ENCODE peak calls at places on chromosome 15, in eight cellular contexts. One of them, this sample, is unnamed.
A peak's percentile ranks its signal among the peaks of the same experiment; 100 is the strongest.

GRCh38 chr15:65613365-65613764 is 2.4 kb upstream of the INTS14 start:
- DNase-seq in fibroblast of the aortic adventitia: no peak
- DNase-seq in AG10803: no peak
- DNase-seq in HFF-Myc: no peak
- DNase-seq in right lobe of liver: no peak
- DNase-seq in fibroblast of lung: no peak
- DNase-seq in GM13977: no peak
- DNase-seq in WTC11: no peak
- DNase-seq in this sample: no peak

GRCh38 chr15:95799286-95800187 is 531.0 kb upstream of the NR2F2 start:
- DNase-seq in fibroblast of the aortic adventitia: peak; percentile 76
- DNase-seq in AG10803: peak; percentile 40
- DNase-seq in HFF-Myc: peak; percentile 14
- DNase-seq in right lobe of liver: no peak
- DNase-seq in fibroblast of lung: peak; percentile 92
- DNase-seq in GM13977: no peak
- DNase-seq in WTC11: no peak
- DNase-seq in this sample: peak; percentile 8

GRCh38 chr15:94131875-94132274 is 99.5 kb upstream of the MCTP2 start:
- DNase-seq in fibroblast of the aortic adventitia: peak; percentile 13
- DNase-seq in AG10803: no peak
- DNase-seq in HFF-Myc: no peak
- DNase-seq in right lobe of liver: no peak
- DNase-seq in fibroblast of lung: no peak
- DNase-seq in GM13977: no peak
- DNase-seq in WTC11: no peak
- DNase-seq in this sample: no peak

GRCh38 chr15:75397494-75397893 is 29.1 kb upstream of the MAN2C1 start:
- DNase-seq in fibroblast of the aortic adventitia: no peak
- DNase-seq in AG10803: peak; percentile 33
- DNase-seq in HFF-Myc: no peak
- DNase-seq in right lobe of liver: no peak
- DNase-seq in fibroblast of lung: peak; percentile 55
- DNase-seq in GM13977: no peak
- DNase-seq in WTC11: no peak
- DNase-seq in this sample: no peak

GRCh38 chr15:69663982-69664381 is 211.4 kb downstream of the RPLP1 start:
- DNase-seq in fibroblast of the aortic adventitia: no peak
- DNase-seq in AG10803: no peak
- DNase-seq in HFF-Myc: no peak
- DNase-seq in right lobe of liver: no peak
- DNase-seq in fibroblast of lung: no peak
- DNase-seq in GM13977: no peak
- DNase-seq in WTC11: no peak
- DNase-seq in this sample: no peak

GRCh38 chr15:40992241-40992741 is 39.0 kb downstream of the CHAC1 start:
- DNase-seq in fibroblast of the aortic adventitia: peak; percentile 21
- DNase-seq in AG10803: peak; percentile 30
- DNase-seq in HFF-Myc: no peak
- DNase-seq in right lobe of liver: no peak
- DNase-seq in fibroblast of lung: peak; percentile 36
- DNase-seq in GM13977: no peak
- DNase-seq in WTC11: no peak
- DNase-seq in this sample: no peak

GRCh38 chr15:56813995-56814394 is 80.7 kb upstream of the ZNF280D start:
- DNase-seq in fibroblast of the aortic adventitia: no peak
- DNase-seq in AG10803: peak; percentile 50
- DNase-seq in HFF-Myc: no peak
- DNase-seq in right lobe of liver: no peak
- DNase-seq in fibroblast of lung: no peak
- DNase-seq in GM13977: no peak
- DNase-seq in WTC11: no peak
- DNase-seq in this sample: no peak

GRCh38 chr15:45991863-45992262 is 357.0 kb downstream of the SQOR start:
- DNase-seq in fibroblast of the aortic adventitia: no peak
- DNase-seq in AG10803: no peak
- DNase-seq in HFF-Myc: no peak
- DNase-seq in right lobe of liver: no peak
- DNase-seq in fibroblast of lung: no peak
- DNase-seq in GM13977: no peak
- DNase-seq in WTC11: no peak
- DNase-seq in this sample: no peak

GRCh38 chr15:65077981-65078352 is 1.4 kb downstream of the KBTBD13 start:
- DNase-seq in fibroblast of the aortic adventitia: peak; percentile 60
- DNase-seq in AG10803: peak; percentile 55
- DNase-seq in HFF-Myc: no peak
- DNase-seq in right lobe of liver: peak; percentile 62
- DNase-seq in fibroblast of lung: peak; percentile 41
- DNase-seq in GM13977: peak; percentile 63
- DNase-seq in WTC11: peak; percentile 86
- DNase-seq in this sample: peak; percentile 97

GRCh38 chr15:31447893-31448634 is 121.4 kb downstream of the KLF13 start:
- DNase-seq in fibroblast of the aortic adventitia: no peak
- DNase-seq in AG10803: no peak
- DNase-seq in HFF-Myc: no peak
- DNase-seq in right lobe of liver: no peak
- DNase-seq in fibroblast of lung: no peak
- DNase-seq in GM13977: no peak
- DNase-seq in WTC11: no peak
- DNase-seq in this sample: peak; percentile 58

GRCh38 chr15:31446546-31446945 is 119.9 kb downstream of the KLF13 start:
- DNase-seq in fibroblast of the aortic adventitia: no peak
- DNase-seq in AG10803: no peak
- DNase-seq in HFF-Myc: no peak
- DNase-seq in right lobe of liver: no peak
- DNase-seq in fibroblast of lung: no peak
- DNase-seq in GM13977: no peak
- DNase-seq in WTC11: no peak
- DNase-seq in this sample: no peak

GRCh38 chr15:31448635-31448979 is 122.0 kb downstream of the KLF13 start:
- DNase-seq in fibroblast of the aortic adventitia: no peak
- DNase-seq in AG10803: no peak
- DNase-seq in HFF-Myc: no peak
- DNase-seq in right lobe of liver: no peak
- DNase-seq in fibroblast of lung: no peak
- DNase-seq in GM13977: no peak
- DNase-seq in WTC11: no peak
- DNase-seq in this sample: no peak

GRCh38 chr15:31442203-31443090 is 115.8 kb downstream of the KLF13 start:
- DNase-seq in fibroblast of the aortic adventitia: peak; percentile 89
- DNase-seq in AG10803: peak; percentile 97
- DNase-seq in HFF-Myc: peak; percentile 48
- DNase-seq in right lobe of liver: no peak
- DNase-seq in fibroblast of lung: peak; percentile 89
- DNase-seq in GM13977: no peak
- DNase-seq in WTC11: no peak
- DNase-seq in this sample: peak; percentile 97

GRCh38 chr15:31444844-31445243 is 118.2 kb downstream of the KLF13 start:
- DNase-seq in fibroblast of the aortic adventitia: no peak
- DNase-seq in AG10803: no peak
- DNase-seq in HFF-Myc: no peak
- DNase-seq in right lobe of liver: no peak
- DNase-seq in fibroblast of lung: no peak
- DNase-seq in GM13977: no peak
- DNase-seq in WTC11: no peak
- DNase-seq in this sample: no peak
- TF ChIP-seq CTCF in fibroblast of the aortic adventitia: no peak
- TF ChIP-seq CTCF in AG10803: no peak
- TF ChIP-seq CTCF in HFF-Myc: no peak
- TF ChIP-seq CTCF in right lobe of liver: no peak
- TF ChIP-seq CTCF in fibroblast of lung: no peak
- TF ChIP-seq CTCF in GM13977: no peak
- TF ChIP-seq CTCF in WTC11: no peak
- TF ChIP-seq CTCF in this sample: no peak

DNA sequence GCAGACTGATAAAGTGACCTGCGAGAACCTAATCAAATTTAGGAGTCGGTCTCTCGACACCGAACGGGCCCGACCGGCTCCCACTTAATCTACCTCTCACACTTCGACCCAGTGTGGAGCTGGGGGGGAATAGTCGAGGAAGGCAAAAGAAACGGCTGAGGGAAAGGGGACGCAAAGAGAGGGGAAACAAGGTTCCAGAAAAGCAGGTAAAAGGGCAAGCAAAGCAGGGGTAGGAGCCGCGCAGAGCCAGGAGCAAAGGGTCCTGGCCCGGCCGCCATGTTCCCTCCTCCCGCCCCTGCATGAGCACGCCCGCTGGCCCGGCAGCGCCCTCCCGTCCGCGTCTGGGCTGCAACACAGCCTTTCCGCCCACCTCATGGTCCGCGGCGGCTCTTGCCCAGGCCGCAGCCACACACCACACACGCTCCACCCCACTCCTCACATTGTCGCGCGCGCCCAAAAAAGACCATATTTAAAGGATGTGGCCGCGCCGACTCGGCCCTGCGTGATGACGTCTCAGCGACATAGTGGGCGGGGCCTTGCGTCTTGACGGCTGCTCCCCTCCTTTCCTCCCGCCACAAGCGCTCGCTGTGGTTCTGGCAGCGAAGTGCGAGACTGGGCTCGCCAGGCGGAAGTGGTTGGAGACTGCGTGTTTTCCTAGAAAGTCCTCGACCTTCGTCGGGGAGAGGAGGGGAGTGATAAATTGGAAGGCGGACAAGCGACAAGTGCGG is at the start of gene ICE2:
- DNase-seq in fibroblast of the aortic adventitia: peak; percentile 92
- DNase-seq in AG10803: peak; percentile 94
- DNase-seq in HFF-Myc: peak; percentile 79
- DNase-seq in right lobe of liver: peak; percentile 97
- DNase-seq in fibroblast of lung: peak; percentile 96
- DNase-seq in GM13977: peak; percentile 84
- DNase-seq in WTC11: peak; percentile 95
- DNase-seq in this sample: peak; percentile 90
- TF ChIP-seq CTCF in fibroblast of the aortic adventitia: no peak
- TF ChIP-seq CTCF in AG10803: no peak
- TF ChIP-seq CTCF in HFF-Myc: no peak
- TF ChIP-seq CTCF in right lobe of liver: no peak
- TF ChIP-seq CTCF in fibroblast of lung: no peak
- TF ChIP-seq CTCF in GM13977: no peak
- TF ChIP-seq CTCF in WTC11: no peak
- TF ChIP-seq CTCF in this sample: no peak

GRCh38 chr15:72591361-72591760 is 63.1 kb upstream of the GOLGA6B start:
- DNase-seq in fibroblast of the aortic adventitia: peak; percentile 61
- DNase-seq in AG10803: peak; percentile 54
- DNase-seq in HFF-Myc: no peak
- DNase-seq in right lobe of liver: no peak
- DNase-seq in fibroblast of lung: peak; percentile 81
- DNase-seq in GM13977: no peak
- DNase-seq in WTC11: no peak
- DNase-seq in this sample: peak; percentile 83

GRCh38 chr15:72590427-72590826 is 64.1 kb upstream of the GOLGA6B start:
- DNase-seq in fibroblast of the aortic adventitia: no peak
- DNase-seq in AG10803: no peak
- DNase-seq in HFF-Myc: no peak
- DNase-seq in right lobe of liver: no peak
- DNase-seq in fibroblast of lung: no peak
- DNase-seq in GM13977: no peak
- DNase-seq in WTC11: no peak
- DNase-seq in this sample: no peak

GRCh38 chr15:72585659-72586058 is 68.8 kb upstream of the GOLGA6B start:
- DNase-seq in fibroblast of the aortic adventitia: peak; percentile 41
- DNase-seq in AG10803: peak; percentile 24
- DNase-seq in HFF-Myc: no peak
- DNase-seq in right lobe of liver: no peak
- DNase-seq in fibroblast of lung: peak; percentile 25
- DNase-seq in GM13977: no peak
- DNase-seq in WTC11: no peak
- DNase-seq in this sample: no peak

GRCh38 chr15:72585025-72585424 is 69.5 kb upstream of the GOLGA6B start:
- DNase-seq in fibroblast of the aortic adventitia: no peak
- DNase-seq in AG10803: no peak
- DNase-seq in HFF-Myc: no peak
- DNase-seq in right lobe of liver: no peak
- DNase-seq in fibroblast of lung: no peak
- DNase-seq in GM13977: no peak
- DNase-seq in WTC11: no peak
- DNase-seq in this sample: no peak

DNA sequence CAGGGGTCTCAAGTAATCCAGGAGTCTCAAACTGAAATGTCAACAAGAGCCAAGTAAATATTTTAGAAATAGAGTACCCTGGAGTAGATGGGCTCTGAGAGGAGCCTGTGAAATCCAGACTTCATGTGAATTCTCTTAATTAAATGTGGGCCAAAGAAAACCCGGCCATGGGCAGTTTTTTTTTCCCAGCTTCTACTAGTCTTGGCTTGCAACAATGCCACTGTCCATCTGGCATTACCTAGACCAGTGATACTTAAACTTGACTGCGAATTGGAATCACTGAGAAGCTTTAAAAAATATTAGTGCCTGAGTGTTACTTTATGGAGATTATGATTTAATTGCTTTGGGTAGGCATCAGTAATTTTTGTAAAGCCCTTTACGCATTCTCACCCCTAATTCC is 66.4 kb upstream of the GOLGA6B start:
- DNase-seq in fibroblast of the aortic adventitia: no peak
- DNase-seq in AG10803: no peak
- DNase-seq in HFF-Myc: no peak
- DNase-seq in right lobe of liver: no peak
- DNase-seq in fibroblast of lung: no peak
- DNase-seq in GM13977: no peak
- DNase-seq in WTC11: no peak
- DNase-seq in this sample: no peak
- TF ChIP-seq CTCF in fibroblast of the aortic adventitia: no peak
- TF ChIP-seq CTCF in AG10803: no peak
- TF ChIP-seq CTCF in HFF-Myc: no peak
- TF ChIP-seq CTCF in right lobe of liver: no peak
- TF ChIP-seq CTCF in fibroblast of lung: no peak
- TF ChIP-seq CTCF in GM13977: no peak
- TF ChIP-seq CTCF in WTC11: no peak
- TF ChIP-seq CTCF in this sample: no peak

DNA sequence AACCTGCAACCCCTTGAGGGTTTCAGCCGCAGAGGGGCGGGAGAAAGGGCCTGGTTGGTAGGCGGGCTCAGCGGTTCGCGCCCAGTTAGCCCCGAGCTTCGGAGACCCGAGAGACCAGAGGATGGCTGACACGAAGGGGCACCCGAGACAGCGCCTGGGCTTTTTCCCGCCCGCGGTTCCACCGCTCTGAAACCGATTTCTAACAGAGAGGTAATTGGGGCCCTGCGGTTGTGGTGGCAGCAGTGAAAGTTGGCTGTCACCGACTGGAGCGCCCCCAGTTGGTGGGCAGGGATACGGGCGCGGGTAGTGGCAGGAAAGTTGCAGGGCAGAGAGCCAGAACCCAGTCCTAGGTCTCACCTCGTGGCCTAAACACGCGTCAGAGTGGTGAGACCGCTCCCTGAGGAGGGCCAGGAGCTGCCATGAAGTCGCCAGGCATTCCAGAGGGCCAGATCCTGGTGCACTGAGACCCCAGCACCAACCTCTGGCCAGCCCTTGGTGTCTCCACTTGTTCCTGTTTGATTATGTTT is 590 bp upstream of the ELL3 start:
- DNase-seq in fibroblast of the aortic adventitia: peak; percentile 75
- DNase-seq in AG10803: peak; percentile 60
- DNase-seq in HFF-Myc: peak; percentile 54
- DNase-seq in right lobe of liver: peak; percentile 87
- DNase-seq in fibroblast of lung: peak; percentile 76
- DNase-seq in GM13977: peak; percentile 76
- DNase-seq in WTC11: peak; percentile 82
- DNase-seq in this sample: peak; percentile 80
- TF ChIP-seq CTCF in fibroblast of the aortic adventitia: peak; percentile 79
- TF ChIP-seq CTCF in AG10803: peak; percentile 74
- TF ChIP-seq CTCF in HFF-Myc: peak; percentile 49
- TF ChIP-seq CTCF in right lobe of liver: peak; percentile 80
- TF ChIP-seq CTCF in fibroblast of lung: peak; percentile 80
- TF ChIP-seq CTCF in GM13977: peak; percentile 82
- TF ChIP-seq CTCF in WTC11: peak; percentile 64
- TF ChIP-seq CTCF in this sample: peak; percentile 76

This sample was measured in osteoblast.